ENCODE peak calls at places on chromosome 18, in six cellular contexts. One of them, this sample, is unnamed.

GRCh38 chr18:12750076-12750707 is 47.4 kb downstream of the PSMG2 start:
- DNase-seq in heart right ventricle: no peak
- DNase-seq in AG09309: no peak
- DNase-seq in AML-193: no peak
- DNase-seq in neural progenitor cell: no peak
- DNase-seq in upper lobe of right lung: no peak
- DNase-seq in this sample: no peak

GRCh38 chr18:80253236-80253635 is 5.9 kb upstream of the PARD6G start:
- DNase-seq in heart right ventricle: no peak
- DNase-seq in AG09309: no peak
- DNase-seq in AML-193: no peak
- DNase-seq in neural progenitor cell: no peak
- DNase-seq in upper lobe of right lung: no peak
- DNase-seq in this sample: peak

GRCh38 chr18:57231846-57232245 is 85.0 kb downstream of the BOD1L2 start:
- DNase-seq in heart right ventricle: no peak
- DNase-seq in AG09309: no peak
- DNase-seq in AML-193: no peak
- DNase-seq in neural progenitor cell: no peak
- DNase-seq in upper lobe of right lung: no peak
- DNase-seq in this sample: no peak

GRCh38 chr18:45104071-45104440 is 423.4 kb downstream of the SETBP1 start:
- DNase-seq in heart right ventricle: no peak
- DNase-seq in AG09309: no peak
- DNase-seq in AML-193: no peak
- DNase-seq in neural progenitor cell: peak
- DNase-seq in upper lobe of right lung: no peak
- DNase-seq in this sample: no peak

GRCh38 chr18:10863026-10863425 is 286.3 kb downstream of the PIEZO2 start:
- DNase-seq in heart right ventricle: no peak
- DNase-seq in AG09309: no peak
- DNase-seq in AML-193: no peak
- DNase-seq in neural progenitor cell: no peak
- DNase-seq in upper lobe of right lung: no peak
- DNase-seq in this sample: no peak

GRCh38 chr18:2979027-2979570 is 33.8 kb downstream of the LPIN2 start:
- DNase-seq in heart right ventricle: no peak
- DNase-seq in AG09309: no peak
- DNase-seq in AML-193: no peak
- DNase-seq in neural progenitor cell: no peak
- DNase-seq in upper lobe of right lung: no peak
- DNase-seq in this sample: no peak

GRCh38 chr18:70415823-70416488 is 127.1 kb downstream of the SOCS6 start:
- DNase-seq in heart right ventricle: no peak
- DNase-seq in AG09309: no peak
- DNase-seq in AML-193: no peak
- DNase-seq in neural progenitor cell: no peak
- DNase-seq in upper lobe of right lung: no peak
- DNase-seq in this sample: peak

GRCh38 chr18:60232541-60232940 is 140.0 kb downstream of the MC4R start:
- DNase-seq in heart right ventricle: no peak
- DNase-seq in AG09309: peak
- DNase-seq in AML-193: no peak
- DNase-seq in neural progenitor cell: no peak
- DNase-seq in upper lobe of right lung: no peak
- DNase-seq in this sample: no peak

GRCh38 chr18:55421612-55422381 is 166.2 kb downstream of the TCF4 start:
- DNase-seq in heart right ventricle: peak
- DNase-seq in AG09309: no peak
- DNase-seq in AML-193: no peak
- DNase-seq in neural progenitor cell: no peak
- DNase-seq in upper lobe of right lung: no peak
- DNase-seq in this sample: no peak

GRCh38 chr18:58228176-58228575 is 184.2 kb downstream of the NEDD4L start:
- DNase-seq in heart right ventricle: no peak
- DNase-seq in AG09309: no peak
- DNase-seq in AML-193: no peak
- DNase-seq in neural progenitor cell: no peak
- DNase-seq in upper lobe of right lung: no peak
- DNase-seq in this sample: no peak

GRCh38 chr18:70132999-70133398 is 72.5 kb downstream of the RTTN start:
- DNase-seq in heart right ventricle: no peak
- DNase-seq in AG09309: peak
- DNase-seq in AML-193: no peak
- DNase-seq in neural progenitor cell: no peak
- DNase-seq in upper lobe of right lung: no peak
- DNase-seq in this sample: no peak

This sample was measured in endodermal cell.